ENCODE peak calls at places on chromosome 17, in eight cellular contexts. I is CD8-positive, alpha-beta T cell; X is endodermal cell; F is thoracic aorta; N is cardiac fibroblast; U is fibroblast of mammary gland; Q is IMR-90; R is cardiac muscle cell. C is an unnamed sample.

GRCh38 chr17:50128441-50129302 is 1.3 kb downstream of the SAMD14 start:
- DNase-seq in F (no peak), U (no peak), I (no peak), Q (peak), X (peak), N (peak), R (no peak), C (no peak)

GRCh38 chr17:75477493-75477862 is 21.0 kb downstream of the TMEM94 start:
- DNase-seq in X (peak), U (no peak), I (no peak), R (no peak), Q (no peak), N (no peak), F (no peak), C (no peak)

GRCh38 chr17:42274812-42275526 is 1.2 kb downstream of the STAT5B start:
- DNase-seq in R (no peak), F (no peak), N (no peak), U (peak), I (no peak), Q (no peak), X (no peak), C (no peak)

GRCh38 chr17:78192616-78193015 is 5.5 kb downstream of the AFMID start:
- DNase-seq in F (no peak), U (no peak), N (no peak), X (no peak), I (no peak), R (no peak), Q (no peak), C (no peak)

GRCh38 chr17:9929873-9930272 is 24.8 kb upstream of the RCVRN start:
- DNase-seq in X (no peak), N (no peak), F (no peak), Q (no peak), I (no peak), U (no peak), R (no peak), C (no peak)

GRCh38 chr17:43366809-43367587 is 31.8 kb upstream of the ARL4D start:
- DNase-seq in N (no peak), U (no peak), X (peak), I (no peak), Q (no peak), F (no peak), R (no peak), C (no peak)

GRCh38 chr17:50117202-50118040 is 12.5 kb downstream of the SAMD14 start:
- DNase-seq in U (peak), X (peak), R (peak), N (peak), F (no peak), I (peak), Q (peak), C (peak)

GRCh38 chr17:64936117-64936516 is 16.8 kb upstream of the LRRC37A3 start:
- DNase-seq in Q (no peak), I (no peak), N (no peak), X (no peak), U (no peak), R (no peak), F (no peak), C (no peak)

GRCh38 chr17:1808649-1809048 is 21.1 kb downstream of the SMYD4 start:
- DNase-seq in Q (no peak), I (no peak), X (no peak), U (no peak), N (no peak), F (no peak), R (no peak), C (no peak)

GRCh38 chr17:48484850-48485249 is 46.0 kb downstream of the HOXB1 start:
- DNase-seq in Q (peak), F (no peak), U (peak), R (no peak), I (no peak), X (no peak), N (peak), C (no peak)

GRCh38 chr17:44343510-44344209 is 1.4 kb upstream of the GRN start:
- DNase-seq in N (no peak), I (no peak), R (no peak), F (no peak), U (no peak), Q (no peak), X (no peak), C (no peak)

GRCh38 chr17:42068979-42069378 is 18.6 kb upstream of the C17orf113 start:
- DNase-seq in R (no peak), N (no peak), F (no peak), Q (no peak), U (no peak), X (peak), I (no peak), C (no peak)

GRCh38 chr17:60252459-60252858 is 102.7 kb downstream of the CA4 start:
- DNase-seq in U (no peak), Q (no peak), F (no peak), I (no peak), R (no peak), X (no peak), N (no peak), C (no peak)
- H3K4me3 ChIP-seq in U (no peak), Q (no peak), F (no peak), I (no peak), R (no peak), X (no peak), N (no peak), C (no peak)

GRCh38 chr17:82490512-82491195 is 28.9 kb upstream of the FOXK2 start:
- DNase-seq in Q (no peak), I (no peak), F (no peak), N (no peak), X (no peak), R (no peak), U (no peak), C (no peak)

GRCh38 chr17:82489117-82489516 is 30.4 kb upstream of the FOXK2 start:
- DNase-seq in N (peak), U (peak), I (no peak), R (no peak), F (peak), Q (peak), X (no peak), C (no peak)

GRCh38 chr17:82486186-82487084 is 27.9 kb downstream of the NARF start:
- DNase-seq in I (no peak), R (no peak), N (no peak), Q (no peak), X (no peak), F (no peak), U (no peak), C (no peak)

GRCh38 chr17:82489851-82490511 is 29.6 kb upstream of the FOXK2 start:
- DNase-seq in U (no peak), I (no peak), F (no peak), N (no peak), X (no peak), Q (no peak), R (no peak), C (no peak)

GRCh38 chr17:82487898-82488297 is 29.4 kb downstream of the NARF start:
- DNase-seq in I (no peak), U (no peak), F (no peak), R (no peak), N (no peak), Q (no peak), X (no peak), C (no peak)
- H3K4me3 ChIP-seq in I (no peak), U (no peak), F (no peak), R (no peak), N (no peak), Q (no peak), X (no peak), C (no peak)

GRCh38 chr17:40322417-40323315 is 13.7 kb downstream of the RARA start:
- DNase-seq in I (peak), Q (peak), R (no peak), U (peak), X (peak), F (peak), N (peak), C (no peak)
- H3K4me3 ChIP-seq in I (peak), Q (peak), R (no peak), U (peak), X (no peak), F (peak), N (peak), C (no peak)

GRCh38 chr17:61974115-61974514 is 46.3 kb upstream of the INTS2 start:
- DNase-seq in F (no peak), N (no peak), U (no peak), Q (no peak), X (no peak), I (no peak), R (no peak), C (no peak)

GRCh38 chr17:61970030-61970429 is 42.2 kb upstream of the INTS2 start:
- DNase-seq in Q (no peak), F (no peak), I (no peak), N (no peak), R (no peak), U (no peak), X (no peak), C (no peak)

GRCh38 chr17:61967729-61968128 is 39.9 kb upstream of the INTS2 start:
- DNase-seq in N (no peak), F (no peak), R (no peak), X (no peak), I (no peak), Q (peak), U (no peak), C (no peak)

GRCh38 chr17:61968757-61969156 is 41.0 kb upstream of the INTS2 start:
- DNase-seq in I (no peak), U (no peak), X (no peak), F (no peak), N (no peak), Q (no peak), R (no peak), C (no peak)

DNA sequence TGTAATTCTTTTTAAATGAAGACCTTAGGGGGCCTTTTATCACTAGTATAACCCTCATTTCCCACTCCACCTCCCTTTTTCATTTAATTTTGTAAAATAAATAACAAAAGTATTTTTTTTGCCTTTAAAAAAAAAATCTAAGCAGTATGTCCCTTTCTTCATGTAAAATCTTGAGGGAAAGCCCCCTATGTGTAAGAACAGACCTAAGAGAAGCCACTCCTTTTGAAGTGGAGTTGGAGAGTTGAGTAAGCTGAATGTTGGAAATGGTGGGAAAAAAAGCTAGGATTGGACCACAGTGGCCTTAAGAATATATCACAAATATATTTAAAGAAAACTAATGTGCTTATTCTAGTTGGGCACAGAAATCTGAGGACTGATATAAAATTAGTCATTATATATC is 44.5 kb upstream of the INTS2 start:
- DNase-seq in F (no peak), N (no peak), U (no peak), Q (no peak), X (no peak), R (no peak), I (no peak), C (no peak)
- H3K4me3 ChIP-seq in F (no peak), N (no peak), U (no peak), Q (no peak), X (no peak), R (no peak), I (no peak), C (no peak)

C was measured in NT2/D1.